ENCODE peak calls at places on chromosomes 4 and X, in six cellular contexts. X, B, N, G, S and W are unnamed samples.

GRCh38 chr4:11842620-11843263 is 414.0 kb upstream of the HS3ST1 start:
- DNase-seq in G (no peak), B (no peak), S (no peak), X (no peak), N (no peak), W (no peak)

GRCh38 chr4:69546121-69546520 is 50.4 kb upstream of the UGT2B4 start:
- DNase-seq in N (no peak), G (no peak), X (no peak), S (no peak), B (no peak), W (no peak)

GRCh38 chr4:118969359-118969758 is 80.7 kb downstream of the SYNPO2 start:
- DNase-seq in N (no peak), X (peak), S (no peak), G (peak), B (peak), W (no peak)

GRCh38 chr4:153364061-153364460 is 19.6 kb downstream of the MND1 start:
- DNase-seq in N (no peak), S (no peak), G (no peak), X (no peak), B (no peak), W (no peak)

GRCh38 chr4:7144374-7145290 is 47.7 kb upstream of the SORCS2 start:
- DNase-seq in S (no peak), G (no peak), B (no peak), N (no peak), X (no peak), W (no peak)

GRCh38 chr4:8356856-8357255 is 83.7 kb downstream of the ACOX3 start:
- DNase-seq in X (no peak), G (no peak), S (no peak), N (peak), B (no peak), W (no peak)

GRCh38 chr4:98864560-98864959 is 64.4 kb downstream of the EIF4E start:
- DNase-seq in S (no peak), B (no peak), N (no peak), X (peak), G (no peak), W (no peak)

GRCh38 chr4:148152868-148153630 is 289.2 kb downstream of the NR3C2 start:
- DNase-seq in B (no peak), G (no peak), X (no peak), S (no peak), N (no peak), W (no peak)

GRCh38 chr4:138007572-138007971 is 234.6 kb downstream of the SLC7A11 start:
- DNase-seq in S (no peak), B (no peak), N (no peak), X (peak), G (no peak), W (no peak)

GRCh38 chr4:25100156-25100555 is 60.1 kb downstream of the SEPSECS start:
- DNase-seq in N (no peak), G (no peak), S (no peak), B (no peak), X (no peak), W (no peak)

GRCh38 chrX:154762529-154763296 is at the start of gene DKC1:
- DNase-seq in N (peak), S (peak), G (peak), X (peak), B (peak), W (peak)

GRCh38 chr4:7427326-7428260 is 7.1 kb downstream of the PSAPL1 start:
- DNase-seq in S (peak), N (peak), B (no peak), G (peak), X (no peak), W (no peak)

GRCh38 chr4:13922873-13923645 is 295.5 kb upstream of the BOD1L1 start:
- DNase-seq in B (no peak), S (no peak), N (no peak), X (no peak), G (no peak), W (no peak)

GRCh38 chrX:139559383-139560042 is 29.0 kb downstream of the F9 start:
- DNase-seq in G (no peak), B (peak), N (no peak), X (peak), S (no peak), W (peak)

GRCh38 chr4:40058854-40059253 is 2.2 kb downstream of the N4BP2 start:
- DNase-seq in X (no peak), S (no peak), B (no peak), G (no peak), N (no peak), W (no peak)

GRCh38 chrX:31233941-31234496 is 162.2 kb upstream of the FTHL17 start:
- DNase-seq in X (no peak), B (no peak), S (no peak), G (no peak), N (no peak), W (no peak)

GRCh38 chr4:17117746-17118145 is 219.3 kb upstream of the LDB2 start:
- DNase-seq in N (no peak), X (no peak), B (no peak), G (no peak), S (no peak), W (no peak)

GRCh38 chr4:80305466-80305865 is 30.1 kb upstream of the CFAP299 start:
- DNase-seq in G (no peak), B (no peak), S (no peak), X (no peak), N (no peak), W (no peak)

GRCh38 chr4:95188701-95189401 is 359.9 kb downstream of the UNC5C start:
- DNase-seq in X (no peak), B (no peak), N (no peak), S (no peak), G (no peak), W (no peak)

GRCh38 chr4:6620891-6621555 is 19.5 kb upstream of the MRFAP1 start:
- DNase-seq in X (no peak), N (no peak), G (no peak), S (peak), B (no peak), W (no peak)

GRCh38 chrX:123665197-123665596 is 67.7 kb downstream of the THOC2 start:
- DNase-seq in X (no peak), B (no peak), S (no peak), N (no peak), G (no peak), W (peak)

GRCh38 chr4:1283711-1284110 is 6.0 kb upstream of the MAEA start:
- DNase-seq in B (no peak), S (no peak), G (no peak), N (no peak), X (no peak), W (no peak)

GRCh38 chr4:52408471-52408870 is 250.6 kb downstream of the USP46 start:
- DNase-seq in G (no peak), X (no peak), S (no peak), N (no peak), B (no peak), W (no peak)

DNA sequence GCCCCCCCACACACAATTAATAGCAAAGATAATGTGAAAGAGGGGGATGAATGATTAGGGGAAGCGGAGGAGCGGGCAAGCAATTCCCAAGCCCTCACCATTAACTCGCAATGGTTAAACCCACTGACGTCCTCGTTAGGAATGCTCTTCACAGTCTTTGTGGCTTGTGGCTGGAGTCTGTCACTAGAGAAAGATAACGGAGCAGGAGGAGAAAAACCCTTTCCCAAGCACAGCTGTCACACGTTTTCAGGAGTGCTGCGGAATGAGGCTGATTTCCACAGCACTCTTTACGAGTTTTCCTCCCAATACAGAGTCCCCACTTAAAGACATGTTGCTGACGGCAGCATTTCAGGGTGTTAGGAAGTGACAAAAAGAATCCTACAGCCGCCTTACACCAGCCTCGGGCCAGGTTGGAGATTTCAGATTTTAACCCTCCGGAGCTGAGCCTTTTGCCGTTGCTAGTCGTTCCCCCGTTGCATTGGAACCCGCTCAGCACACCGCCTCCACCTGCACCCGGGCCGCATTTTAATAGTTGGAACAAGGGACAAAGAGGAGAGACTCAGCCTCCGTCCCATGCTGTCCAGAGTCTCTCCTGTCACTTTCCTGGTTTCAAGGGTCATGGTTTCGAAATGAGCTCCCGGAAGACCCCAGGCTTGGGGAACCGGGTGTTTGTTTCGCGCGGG is 92.2 kb downstream of the GEMIN8 start:
- DNase-seq in G (no peak), B (no peak), S (no peak), N (no peak), X (no peak), W (no peak)
- H3K27ac ChIP-seq in G (no peak), B (no peak), S (no peak), N (peak), X (no peak), W (no peak)

GRCh38 chr4:143183513-143184216 is 1.1 kb upstream of the USP38 start:
- DNase-seq in X (no peak), S (no peak), N (no peak), B (no peak), G (no peak), W (no peak)
- H3K4me3 ChIP-seq in X (peak), S (peak), N (peak), B (peak), G (peak), W (peak)

DNA sequence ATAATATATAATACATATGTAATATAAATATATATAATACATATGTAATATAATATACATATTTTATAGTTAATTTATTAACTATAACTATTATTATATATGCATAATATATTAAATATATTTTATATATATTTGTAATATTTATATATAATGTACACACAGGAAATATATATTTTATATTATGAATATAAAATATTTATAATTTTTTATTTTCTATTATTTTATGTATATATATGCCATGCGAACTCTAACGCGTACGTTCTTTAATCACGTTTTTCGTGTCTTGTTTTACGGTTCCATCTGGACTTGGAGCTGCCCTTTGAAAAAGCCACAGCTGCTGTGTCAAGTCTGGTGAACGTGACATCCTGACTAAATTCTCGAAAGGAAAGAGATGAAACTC is 332.1 kb downstream of the ASMT start:
- DNase-seq in X (no peak), B (no peak), S (no peak), N (no peak), G (no peak), W (no peak)
- TF ChIP-seq CTCF in X (no peak), B (no peak), S (no peak), N (no peak), G (no peak), W (no peak)

GRCh38 chr4:110122201-110122600 is 76.2 kb downstream of the ELOVL6 start:
- DNase-seq in G (no peak), N (no peak), X (no peak), S (no peak), B (no peak), W (no peak)

GRCh38 chr4:110120506-110120905 is 77.9 kb downstream of the ELOVL6 start:
- DNase-seq in N (no peak), G (no peak), X (no peak), S (no peak), B (no peak), W (no peak)

GRCh38 chr4:110119880-110120279 is 78.5 kb downstream of the ELOVL6 start:
- DNase-seq in G (no peak), N (no peak), X (no peak), B (no peak), S (no peak), W (no peak)

GRCh38 chr4:110124721-110125120 is 73.7 kb downstream of the ELOVL6 start:
- DNase-seq in X (no peak), S (no peak), G (no peak), B (no peak), N (no peak), W (no peak)

DNA sequence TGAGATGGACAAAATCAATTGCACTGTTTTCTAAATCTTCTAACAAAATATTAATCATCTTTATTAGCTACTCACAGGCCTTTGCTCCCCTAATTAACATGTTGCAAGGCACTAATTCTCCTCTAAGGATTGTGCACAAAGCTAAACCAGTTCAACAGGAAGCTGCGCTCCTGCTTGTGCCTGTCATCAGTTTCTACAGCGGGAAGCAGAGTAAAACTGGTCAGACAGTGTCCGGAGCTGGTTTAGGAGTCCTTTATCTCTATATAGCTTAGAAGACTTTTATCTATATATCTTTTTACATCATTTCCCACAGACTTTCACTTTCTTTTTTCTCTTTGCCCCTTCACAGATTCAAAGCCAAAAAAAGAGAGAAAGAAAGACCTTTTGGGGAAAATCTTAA is 79.1 kb downstream of the ELOVL6 start:
- DNase-seq in B (no peak), S (no peak), G (no peak), X (no peak), N (no peak), W (no peak)
- H3K27ac ChIP-seq in B (no peak), S (no peak), G (no peak), X (no peak), N (peak), W (no peak)

GRCh38 chr4:4686396-4686795 is 144.5 kb upstream of the STX18 start:
- DNase-seq in B (no peak), X (no peak), S (no peak), N (no peak), G (no peak), W (no peak)
- H3K4me3 ChIP-seq in B (no peak), X (no peak), S (no peak), N (no peak), G (no peak), W (no peak)

GRCh38 chrX:15930585-15930984 is 76.0 kb upstream of the AP1S2 start:
- DNase-seq in S (no peak), B (peak), N (no peak), G (no peak), X (no peak), W (no peak)
- TF ChIP-seq CTCF in S (no peak), B (peak), N (no peak), G (no peak), X (no peak), W (no peak)